ENCODE peak calls at places on chromosome 22, in five cellular contexts. B, I, G, C and N are unnamed samples. For H3K27me3, the result is how much of the 10 kb centered on the place peaks cover.

GRCh38 chr22:41925783-41926460 is 684 bp downstream of the TNFRSF13C start:
- DNase-seq in B (peak), I (peak), G (peak), C (peak), N (peak)

GRCh38 chr22:42180349-42180842 is 49.8 kb upstream of the CYP2D6 start:
- DNase-seq in B (peak), I (peak), G (no peak), C (peak), N (no peak)

GRCh38 chr22:32827061-32827602 is 25.6 kb downstream of the TIMP3 start:
- DNase-seq in B (no peak), I (no peak), G (no peak), C (no peak), N (no peak)

GRCh38 chr22:48806227-48806781 is 1021.4 kb downstream of the BRD1 start:
- DNase-seq in B (no peak), I (no peak), G (no peak), C (no peak), N (peak)

GRCh38 chr22:46267431-46268279 is at the start of gene TTC38:
- DNase-seq in B (peak), I (peak), G (peak), C (peak), N (peak)

GRCh38 chr22:41917906-41918791 is 3.3 kb upstream of the SHISA8 start:
- DNase-seq in B (no peak), I (peak), G (no peak), C (peak), N (no peak)

GRCh38 chr22:26576026-26576680 is 13.8 kb downstream of the TPST2 start:
- DNase-seq in B (no peak), I (no peak), G (no peak), C (no peak), N (no peak)

GRCh38 chr22:47784367-47784983 is 1022.0 kb downstream of the TBC1D22A start:
- DNase-seq in B (no peak), I (no peak), G (no peak), C (no peak), N (no peak)

GRCh38 chr22:50308597-50308935 is 1.1 kb upstream of the PLXNB2 start:
- DNase-seq in B (no peak), I (peak), G (peak), C (peak), N (peak)

GRCh38 chr22:28837640-28838039 is 37.3 kb upstream of the XBP1 start:
- DNase-seq in B (no peak), I (no peak), G (no peak), C (no peak), N (no peak)

GRCh38 chr22:37426532-37427127 is 649 bp downstream of the ELFN2 start:
- DNase-seq in B (no peak), I (no peak), G (no peak), C (no peak), N (no peak)

GRCh38 chr22:37428649-37429586 is 1.6 kb upstream of the ELFN2 start:
- DNase-seq in B (peak), I (peak), G (no peak), C (no peak), N (no peak)

GRCh38 chr22:37425800-37426531 is 1.3 kb downstream of the ELFN2 start:
- DNase-seq in B (no peak), I (no peak), G (no peak), C (no peak), N (no peak)

GRCh38 chr22:37427711-37428635 is 694 bp upstream of the ELFN2 start:
- DNase-seq in B (no peak), I (no peak), G (no peak), C (no peak), N (no peak)

DNA sequence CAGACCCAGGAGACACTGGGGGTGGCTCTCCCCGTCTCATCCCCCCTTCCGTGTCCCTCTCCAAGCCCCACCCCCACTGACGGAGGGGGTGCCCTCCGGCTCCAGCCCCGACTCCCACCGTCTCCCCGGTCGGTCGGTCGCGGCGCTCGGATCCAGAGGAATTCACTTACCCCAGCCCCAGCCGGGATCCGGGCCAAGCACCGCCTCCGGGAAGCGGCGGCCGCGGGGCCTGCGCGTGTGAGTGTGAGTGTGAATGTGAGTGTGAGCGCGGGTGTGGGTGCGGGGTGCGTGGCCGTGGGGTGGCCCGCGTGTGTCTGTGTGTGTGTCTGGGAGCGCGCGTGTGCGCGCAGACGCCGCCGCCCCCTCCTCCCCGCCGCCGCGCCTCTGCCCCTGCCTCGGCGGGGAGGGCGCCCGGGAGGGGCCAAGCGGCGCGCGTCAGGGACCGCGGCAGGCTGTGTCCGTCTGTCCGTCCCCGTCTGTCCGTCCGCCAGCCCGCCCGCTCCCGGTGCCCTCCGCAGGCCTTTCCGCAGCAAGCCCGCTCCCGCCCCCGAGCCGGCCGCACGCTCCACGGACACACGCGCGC is at the start of gene ELFN2:
- DNase-seq in B (no peak), I (no peak), G (no peak), C (no peak), N (no peak)
- H3K4me3 ChIP-seq in B (no peak), I (peak), G (peak), C (peak), N (peak)

DNA sequence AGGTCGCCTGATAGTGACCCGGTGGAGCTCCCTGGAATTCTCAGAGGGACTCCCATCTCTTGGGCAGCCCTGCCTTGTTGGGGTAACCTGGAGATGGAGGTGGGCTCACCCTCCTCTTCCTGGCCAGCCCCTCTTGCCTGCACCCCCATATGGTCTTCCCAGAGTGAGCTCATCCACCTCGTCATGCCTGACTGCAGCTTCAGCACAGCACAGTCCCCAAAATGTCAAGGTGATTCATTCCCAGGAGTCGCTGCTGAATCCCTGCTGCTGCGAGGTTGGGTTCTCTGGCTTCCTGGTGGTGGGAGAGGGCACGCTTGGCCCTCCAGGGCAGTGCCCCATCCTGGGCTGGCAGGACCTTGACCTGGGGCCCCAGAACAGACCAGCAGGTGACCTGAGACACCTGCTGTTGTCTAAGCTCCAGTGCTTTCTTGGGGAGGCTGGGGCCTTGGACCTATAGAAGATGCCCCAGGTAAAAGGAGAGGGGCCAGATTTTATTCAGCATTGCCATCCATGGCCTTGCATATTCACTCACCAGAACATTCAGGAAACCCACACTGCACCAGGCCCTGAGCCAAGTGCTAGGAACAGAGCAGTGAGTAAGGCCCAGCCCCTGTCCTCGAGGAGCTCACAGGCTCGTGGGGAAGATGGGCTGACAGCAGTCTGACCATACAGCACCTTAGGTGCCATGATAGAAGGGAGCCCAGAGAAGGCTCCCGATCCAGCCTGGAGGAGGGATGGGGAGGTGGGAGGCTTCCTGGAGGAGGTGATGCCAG is 72.9 kb downstream of the CACNA1I start:
- DNase-seq in B (no peak), I (no peak), G (no peak), C (peak), N (no peak)
- H3K27me3 ChIP-seq in B (under half), I (under half), G (under half), C (under half), N (under half)

GRCh38 chr22:38415046-38415445 is 40.0 kb downstream of the KCNJ4 start:
- DNase-seq in B (no peak), I (no peak), G (no peak), C (peak), N (peak)

GRCh38 chr22:38414009-38414395 is 41.0 kb downstream of the KCNJ4 start:
- DNase-seq in B (no peak), I (no peak), G (no peak), C (no peak), N (no peak)

GRCh38 chr22:38411016-38411415 is 44.0 kb downstream of the KCNJ4 start:
- DNase-seq in B (no peak), I (no peak), G (no peak), C (no peak), N (no peak)

GRCh38 chr22:38413085-38414008 is 41.7 kb downstream of the KCNJ4 start:
- DNase-seq in B (no peak), I (no peak), G (no peak), C (peak), N (peak)

GRCh38 chr22:38412435-38413084 is 42.4 kb downstream of the KCNJ4 start:
- DNase-seq in B (peak), I (no peak), G (no peak), C (peak), N (peak)
- H3K4me3 ChIP-seq in B (no peak), I (peak), G (peak), C (peak), N (peak)

DNA sequence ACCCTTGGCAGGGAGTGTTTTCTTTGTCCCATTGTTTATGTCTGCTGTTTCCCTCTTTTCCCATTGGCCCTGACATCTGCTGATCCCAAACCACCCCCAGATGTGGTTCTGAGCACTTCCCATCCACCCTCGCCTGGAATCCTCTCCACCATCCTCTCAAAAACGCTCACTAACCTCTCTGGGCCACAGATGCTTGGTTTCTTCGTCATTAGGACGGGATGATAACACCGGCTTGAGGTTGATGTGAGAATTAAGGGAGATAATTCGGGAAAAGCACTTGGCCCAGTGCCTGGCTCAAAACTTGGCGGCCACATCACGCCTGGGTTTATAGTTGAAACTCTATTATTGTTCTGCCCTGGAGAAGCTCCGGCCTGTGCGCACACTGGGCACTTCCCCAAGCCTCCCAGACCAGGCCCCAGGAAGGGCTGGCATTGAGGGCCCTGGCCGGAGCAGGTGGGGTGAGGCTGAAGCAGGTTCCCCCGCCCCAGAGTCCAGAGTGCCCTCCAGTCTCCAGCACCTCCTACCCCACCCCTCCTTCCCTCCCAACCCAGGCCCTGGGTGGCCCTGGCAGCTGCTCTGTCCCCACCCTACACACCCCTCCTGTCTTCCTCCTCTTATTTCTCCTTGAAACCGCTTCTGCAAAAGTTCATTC is 63.7 kb downstream of the CYTH4 start:
- DNase-seq in B (no peak), I (no peak), G (no peak), C (no peak), N (no peak)
- H3K27me3 ChIP-seq in B (under half), I (under half), G (under half), C (under half), N (under half)

GRCh38 chr22:40491990-40492631 is 121.7 kb downstream of the SGSM3 start:
- DNase-seq in B (peak), I (no peak), G (peak), C (no peak), N (no peak)
- H3K4me3 ChIP-seq in B (no peak), I (no peak), G (no peak), C (no peak), N (peak)